ENCODE peak calls at places on chromosomes 1 and 21, in five cellular contexts. One of them, this sample, is unnamed.

GRCh38 chr21:37917612-37918011 is 1.4 kb upstream of the KCNJ6 start:
- DNase-seq in HepG2: no peak
- DNase-seq in GM12878: no peak
- DNase-seq in K562: no peak
- DNase-seq in GM12892: no peak
- DNase-seq in this sample: no peak

GRCh38 chr1:246001821-246002220 is 505.3 kb downstream of the SMYD3 start:
- DNase-seq in HepG2: no peak
- DNase-seq in GM12878: no peak
- DNase-seq in K562: no peak
- DNase-seq in GM12892: no peak
- DNase-seq in this sample: no peak

GRCh38 chr1:169368406-169368769 is 393 bp downstream of the BLZF1 start:
- DNase-seq in HepG2: peak
- DNase-seq in GM12878: peak
- DNase-seq in K562: peak
- DNase-seq in GM12892: peak
- DNase-seq in this sample: no peak

GRCh38 chr1:202871367-202871766 is 17.6 kb downstream of the RABIF start:
- DNase-seq in HepG2: no peak
- DNase-seq in GM12878: no peak
- DNase-seq in K562: no peak
- DNase-seq in GM12892: no peak
- DNase-seq in this sample: no peak

GRCh38 chr1:9529190-9529589 is 10.1 kb upstream of the SLC25A33 start:
- DNase-seq in HepG2: no peak
- DNase-seq in GM12878: no peak
- DNase-seq in K562: peak
- DNase-seq in GM12892: peak
- DNase-seq in this sample: peak

GRCh38 chr1:170332801-170333200 is 187.0 kb downstream of the NTMT2 start:
- DNase-seq in HepG2: no peak
- DNase-seq in GM12878: no peak
- DNase-seq in K562: no peak
- DNase-seq in GM12892: no peak
- DNase-seq in this sample: no peak

GRCh38 chr1:210657806-210658205 is 329.1 kb downstream of the HHAT start:
- DNase-seq in HepG2: no peak
- DNase-seq in GM12878: no peak
- DNase-seq in K562: no peak
- DNase-seq in GM12892: no peak
- DNase-seq in this sample: no peak

GRCh38 chr1:10889628-10890353 is 93.3 kb upstream of the CASZ1 start:
- DNase-seq in HepG2: no peak
- DNase-seq in GM12878: no peak
- DNase-seq in K562: no peak
- DNase-seq in GM12892: no peak
- DNase-seq in this sample: no peak

GRCh38 chr1:116318897-116319296 is 54.1 kb upstream of the ATP1A1 start:
- DNase-seq in HepG2: peak
- DNase-seq in GM12878: no peak
- DNase-seq in K562: peak
- DNase-seq in GM12892: no peak
- DNase-seq in this sample: no peak

DNA sequence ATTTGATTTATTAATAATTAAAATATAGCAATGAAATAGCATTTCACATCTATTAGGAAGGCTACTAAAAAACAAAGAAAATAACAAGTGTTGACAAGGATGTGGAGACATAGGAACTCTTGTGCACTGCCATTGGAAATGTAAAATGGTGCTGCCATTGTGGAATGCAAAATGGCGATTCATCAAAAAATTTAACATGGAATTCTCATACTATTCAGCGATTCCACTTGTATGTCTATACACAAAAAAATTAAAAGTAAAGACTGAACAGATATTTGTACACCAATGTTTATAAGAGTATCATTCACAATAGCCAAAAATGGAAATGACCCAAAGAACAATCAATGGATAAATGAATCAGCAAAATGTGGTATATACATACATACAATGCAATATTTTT is 101.3 kb upstream of the S1PR1 start:
- DNase-seq in HepG2: no peak
- DNase-seq in GM12878: no peak
- DNase-seq in K562: no peak
- DNase-seq in GM12892: no peak
- DNase-seq in this sample: no peak
- TF ChIP-seq TAF1 in HepG2: no peak
- TF ChIP-seq TAF1 in GM12878: no peak
- TF ChIP-seq TAF1 in K562: no peak
- TF ChIP-seq TAF1 in GM12892: no peak
- TF ChIP-seq TAF1 in this sample: no peak

GRCh38 chr1:209651148-209651547 is 1.1 kb downstream of the LAMB3 start:
- DNase-seq in HepG2: no peak
- DNase-seq in GM12878: no peak
- DNase-seq in K562: peak
- DNase-seq in GM12892: no peak
- DNase-seq in this sample: no peak

GRCh38 chr1:209652121-209652742 is at the start of gene LAMB3:
- DNase-seq in HepG2: no peak
- DNase-seq in GM12878: no peak
- DNase-seq in K562: no peak
- DNase-seq in GM12892: no peak
- DNase-seq in this sample: no peak

GRCh38 chr1:209655412-209655811 is 3.2 kb upstream of the LAMB3 start:
- DNase-seq in HepG2: no peak
- DNase-seq in GM12878: no peak
- DNase-seq in K562: no peak
- DNase-seq in GM12892: no peak
- DNase-seq in this sample: no peak

GRCh38 chr1:209653915-209654351 is 1.7 kb upstream of the LAMB3 start:
- DNase-seq in HepG2: peak
- DNase-seq in GM12878: no peak
- DNase-seq in K562: no peak
- DNase-seq in GM12892: no peak
- DNase-seq in this sample: no peak

DNA sequence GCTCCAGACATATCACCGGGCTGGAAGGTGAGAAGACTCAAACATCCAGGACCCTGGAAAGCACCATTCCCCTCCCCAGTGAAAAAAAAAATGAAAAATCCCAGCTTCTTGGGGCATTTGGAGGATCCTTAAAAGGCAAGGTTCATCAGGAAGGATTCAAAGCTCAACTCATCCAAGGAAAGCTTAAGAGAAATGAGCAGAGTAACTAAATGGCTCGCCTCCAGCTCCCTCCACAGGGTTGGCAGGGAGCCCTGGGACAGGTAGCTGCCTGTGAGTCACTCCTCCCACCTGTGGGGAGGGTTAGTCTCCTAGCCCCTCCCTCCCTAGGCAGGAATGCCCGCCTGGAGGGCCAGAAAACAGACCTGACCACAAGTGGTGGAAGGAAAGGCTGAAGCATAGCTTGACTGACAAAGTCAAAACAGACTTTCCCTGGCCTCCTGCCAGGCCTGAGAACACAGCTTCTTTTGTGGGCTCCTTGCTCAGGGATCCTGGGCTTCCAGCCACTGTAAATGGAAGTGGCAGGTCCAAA is 712 bp upstream of the LAMB3 start:
- DNase-seq in HepG2: peak
- DNase-seq in GM12878: no peak
- DNase-seq in K562: peak
- DNase-seq in GM12892: no peak
- DNase-seq in this sample: no peak
- TF ChIP-seq POLR2A in HepG2: no peak
- TF ChIP-seq POLR2A in GM12878: no peak
- TF ChIP-seq POLR2A in K562: no peak
- TF ChIP-seq POLR2A in GM12892: no peak
- TF ChIP-seq POLR2A in this sample: no peak

GRCh38 chr1:14500041-14500440 is 98.4 kb upstream of the KAZN start:
- DNase-seq in HepG2: no peak
- DNase-seq in GM12878: no peak
- DNase-seq in K562: no peak
- DNase-seq in GM12892: no peak
- DNase-seq in this sample: no peak
- TF ChIP-seq TAF1 in HepG2: no peak
- TF ChIP-seq TAF1 in GM12878: no peak
- TF ChIP-seq TAF1 in K562: no peak
- TF ChIP-seq TAF1 in GM12892: no peak
- TF ChIP-seq TAF1 in this sample: no peak

GRCh38 chr1:92485374-92486250 is 1.1 kb downstream of the GFI1 start:
- DNase-seq in HepG2: peak
- DNase-seq in GM12878: no peak
- DNase-seq in K562: peak
- DNase-seq in GM12892: peak
- DNase-seq in this sample: peak

GRCh38 chr1:92484171-92484471 is 2.6 kb downstream of the GFI1 start:
- DNase-seq in HepG2: no peak
- DNase-seq in GM12878: no peak
- DNase-seq in K562: no peak
- DNase-seq in GM12892: no peak
- DNase-seq in this sample: no peak

GRCh38 chr1:92483442-92484170 is 3.1 kb downstream of the GFI1 start:
- DNase-seq in HepG2: no peak
- DNase-seq in GM12878: no peak
- DNase-seq in K562: no peak
- DNase-seq in GM12892: peak
- DNase-seq in this sample: peak

GRCh38 chr1:92486251-92487077 is at the start of gene GFI1:
- DNase-seq in HepG2: peak
- DNase-seq in GM12878: no peak
- DNase-seq in K562: no peak
- DNase-seq in GM12892: peak
- DNase-seq in this sample: peak

GRCh38 chr1:92484472-92485373 is 2.0 kb downstream of the GFI1 start:
- DNase-seq in HepG2: no peak
- DNase-seq in GM12878: no peak
- DNase-seq in K562: no peak
- DNase-seq in GM12892: peak
- DNase-seq in this sample: peak
- TF ChIP-seq POLR2A in HepG2: no peak
- TF ChIP-seq POLR2A in GM12878: peak
- TF ChIP-seq POLR2A in K562: no peak
- TF ChIP-seq POLR2A in GM12892: no peak
- TF ChIP-seq POLR2A in this sample: no peak

DNA sequence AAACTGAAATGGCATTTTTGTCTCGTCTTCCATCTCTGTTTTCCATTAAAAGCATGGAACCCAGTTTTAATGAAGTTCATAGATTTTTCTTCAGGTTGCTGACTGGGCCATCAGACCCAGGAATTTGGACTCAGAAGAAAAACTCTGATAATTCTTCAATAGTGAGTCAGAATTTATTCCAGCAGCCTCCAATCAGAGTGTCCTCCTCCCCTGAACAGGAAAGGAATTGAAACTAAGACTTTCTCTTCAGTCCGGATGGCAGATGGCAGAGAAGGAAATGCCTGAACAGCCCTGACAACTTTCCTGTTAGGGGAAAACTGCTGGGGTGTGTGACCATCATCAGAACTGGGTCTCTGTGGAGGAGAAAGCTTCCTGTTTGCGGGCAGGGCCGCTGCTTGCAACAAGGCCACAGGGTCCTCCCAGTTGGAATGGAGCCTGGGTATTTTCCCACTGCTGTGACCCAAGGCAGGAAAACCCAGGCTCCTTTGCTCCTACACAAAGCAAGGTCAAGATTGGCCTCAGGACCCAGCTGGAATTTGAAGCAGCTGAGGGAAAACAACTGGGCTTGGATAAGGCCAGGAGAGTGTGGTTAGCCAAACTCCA is 20.7 kb downstream of the CD34 start:
- DNase-seq in HepG2: no peak
- DNase-seq in GM12878: no peak
- DNase-seq in K562: no peak
- DNase-seq in GM12892: no peak
- DNase-seq in this sample: no peak
- TF ChIP-seq TAF1 in HepG2: no peak
- TF ChIP-seq TAF1 in GM12878: no peak
- TF ChIP-seq TAF1 in K562: no peak
- TF ChIP-seq TAF1 in GM12892: no peak
- TF ChIP-seq TAF1 in this sample: no peak

DNA sequence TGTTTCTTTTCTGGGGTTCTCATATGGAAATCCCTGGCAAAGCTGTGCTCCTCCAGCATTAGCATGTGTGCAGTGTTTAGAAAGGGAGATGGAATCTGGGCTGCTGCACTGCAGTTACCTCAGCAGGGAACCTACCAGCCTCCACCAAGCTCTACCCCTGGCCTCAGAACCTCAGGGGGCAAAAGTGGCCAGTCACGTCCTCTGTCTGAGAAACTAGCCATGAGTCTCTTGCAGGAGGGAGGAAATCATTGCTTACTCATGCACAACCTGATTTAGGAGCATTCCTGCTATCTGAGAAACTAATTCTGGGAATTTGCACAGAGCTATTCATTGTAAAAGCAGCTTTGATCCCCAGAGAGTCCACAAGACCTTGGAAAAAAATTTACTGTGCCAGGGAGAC is 80.6 kb upstream of the IPO9 start:
- DNase-seq in HepG2: no peak
- DNase-seq in GM12878: no peak
- DNase-seq in K562: no peak
- DNase-seq in GM12892: no peak
- DNase-seq in this sample: no peak
- TF ChIP-seq POLR2A in HepG2: no peak
- TF ChIP-seq POLR2A in GM12878: no peak
- TF ChIP-seq POLR2A in K562: no peak
- TF ChIP-seq POLR2A in GM12892: no peak
- TF ChIP-seq POLR2A in this sample: no peak